ENCODE peak calls at places on chromosomes 16 and 17, in five cellular contexts. E is NCI-H446 treated with DMSO at 0.1 percent for 48 hours; T is stimulated activated CD8-positive, alpha-beta memory T cell treated with anti-CD3 and anti-CD28 coated beads, Interleukin-15, amount 100 ng/mL, for 24 hours; G is NCI-H345; Z is HL-60. C is an unnamed sample.
A peak's percentile ranks its signal among the peaks of the same experiment; 100 is the strongest.

GRCh38 chr17:61407211-61407911 is 7.7 kb downstream of the TBX2 start:
- DNase-seq in E (no peak), T (no peak), G (no peak), Z (no peak), C (no peak)

GRCh38 chr16:90008708-90009145 is 10.5 kb downstream of the DBNDD1 start:
- DNase-seq in E (no peak), T (no peak), G (no peak), Z (no peak), C (peak; percentile 16)

GRCh38 chr17:8476741-8477140 is 41.1 kb downstream of the NDEL1 start:
- DNase-seq in E (no peak), T (no peak), G (no peak), Z (no peak), C (no peak)

GRCh38 chr16:83420206-83420760 is 387.5 kb upstream of the HSBP1 start:
- DNase-seq in E (no peak), T (no peak), G (no peak), Z (no peak), C (no peak)

GRCh38 chr17:78477913-78478756 is 99.1 kb downstream of the DNAH17 start:
- DNase-seq in E (no peak), T (no peak), G (no peak), Z (no peak), C (no peak)

GRCh38 chr16:81608515-81609209 is 164.1 kb downstream of the CMIP start:
- DNase-seq in E (no peak), T (no peak), G (no peak), Z (no peak), C (no peak)

GRCh38 chr16:30186782-30187555 is 3.6 kb downstream of the CORO1A start:
- DNase-seq in E (no peak), T (peak; percentile 82), G (no peak), Z (peak; percentile 80), C (no peak)

GRCh38 chr17:9998060-9998459 is 93.0 kb upstream of the RCVRN start:
- DNase-seq in E (no peak), T (no peak), G (no peak), Z (no peak), C (no peak)

GRCh38 chr17:62679866-62680377 is 52.5 kb downstream of the MRC2 start:
- DNase-seq in E (no peak), T (no peak), G (no peak), Z (no peak), C (no peak)

GRCh38 chr17:5097101-5097834 is 14.4 kb downstream of the ZNF232 start:
- DNase-seq in E (peak; percentile 4), T (no peak), G (peak; percentile 41), Z (no peak), C (no peak)